ENCODE peak calls at places on chromosomes 1 and 21, in five cellular contexts. G is AG10803, F is BJ, Y is prostate gland, L is Panc1. S is an unnamed sample.

GRCh38 chr21:31398574-31398973 is 54.5 kb upstream of the TIAM1 start:
- DNase-seq in G (no peak), L (no peak), Y (no peak), F (no peak), S (no peak)

GRCh38 chr1:162823231-162823630 is 32.7 kb downstream of the HSD17B7 start:
- DNase-seq in Y (no peak), G (no peak), F (no peak), L (no peak), S (peak)

GRCh38 chr1:31335007-31335406 is 37.9 kb downstream of the FABP3 start:
- DNase-seq in Y (peak), F (peak), G (peak), L (peak), S (peak)

GRCh38 chr21:46661627-46662366 is 26.3 kb downstream of the PRMT2 start:
- DNase-seq in G (no peak), Y (no peak), F (no peak), L (no peak), S (no peak)

GRCh38 chr1:204453141-204453772 is 41.3 kb downstream of the PIK3C2B start:
- DNase-seq in F (no peak), Y (no peak), L (no peak), G (no peak), S (no peak)

GRCh38 chr1:36885537-36886441 is 148.5 kb downstream of the GRIK3 start:
- DNase-seq in Y (peak), L (no peak), F (no peak), G (no peak), S (no peak)

GRCh38 chr1:7478142-7478796 is 292.8 kb upstream of the VAMP3 start:
- DNase-seq in L (no peak), Y (no peak), F (no peak), G (no peak), S (no peak)

GRCh38 chr1:21139601-21140000 is 37.1 kb downstream of the EIF4G3 start:
- DNase-seq in F (no peak), L (no peak), G (no peak), Y (no peak), S (no peak)

GRCh38 chr1:208228550-208228949 is 15.6 kb downstream of the PLXNA2 start:
- DNase-seq in G (no peak), F (no peak), Y (no peak), L (no peak), S (no peak)

GRCh38 chr1:33719771-33720670 is 143.9 kb upstream of the HMGB4 start:
- DNase-seq in G (peak), F (no peak), L (no peak), Y (peak), S (no peak)

GRCh38 chr1:110136911-110137310 is 13.4 kb upstream of the SLC6A17 start:
- DNase-seq in F (no peak), L (no peak), G (no peak), Y (no peak), S (no peak)

GRCh38 chr1:6683434-6683833 is 18.2 kb downstream of the DNAJC11 start:
- DNase-seq in G (no peak), Y (no peak), L (no peak), F (no peak), S (no peak)

GRCh38 chr1:6472391-6472790 is 6.4 kb upstream of the TNFRSF25 start:
- DNase-seq in L (no peak), G (no peak), Y (no peak), F (no peak), S (no peak)

GRCh38 chr1:180415985-180416633 is 86.3 kb downstream of the ACBD6 start:
- DNase-seq in L (peak), Y (no peak), G (peak), F (no peak), S (peak)

GRCh38 chr1:64246294-64246917 is 43.0 kb downstream of the UBE2U start:
- DNase-seq in F (no peak), G (peak), L (peak), Y (no peak), S (peak)

GRCh38 chr21:25639167-25639921 is at the start of gene JAM2:
- DNase-seq in L (no peak), F (no peak), Y (peak), G (peak), S (no peak)

GRCh38 chr1:241229216-241229615 is 127.8 kb downstream of the RGS7 start:
- DNase-seq in L (no peak), F (no peak), G (no peak), Y (no peak), S (no peak)

GRCh38 chr1:23343246-23344110 is 606 bp downstream of the HNRNPR start:
- DNase-seq in G (peak), F (no peak), L (peak), Y (no peak), S (peak)

GRCh38 chr1:203548917-203549708 is 55.2 kb downstream of the OPTC start:
- DNase-seq in F (no peak), G (peak), Y (no peak), L (no peak), S (peak)

GRCh38 chr1:116807394-116807793 is 53.2 kb downstream of the CD2 start:
- DNase-seq in F (no peak), Y (no peak), L (no peak), G (no peak), S (no peak)

GRCh38 chr1:211153932-211154331 is 20.0 kb upstream of the KCNH1 start:
- DNase-seq in G (no peak), Y (no peak), F (no peak), L (no peak), S (no peak)

GRCh38 chr21:26099610-26100219 is 70.9 kb downstream of the APP start:
- DNase-seq in Y (no peak), F (peak), L (no peak), G (peak), S (peak)

GRCh38 chr1:60960846-60961542 is 121.4 kb upstream of the NFIA start:
- DNase-seq in G (no peak), L (no peak), Y (no peak), F (no peak), S (peak)

GRCh38 chr1:151475175-151475574 is 15.9 kb upstream of the POGZ start:
- DNase-seq in L (no peak), Y (no peak), G (no peak), F (no peak), S (peak)

GRCh38 chr1:10341062-10341600 is 57.7 kb upstream of the PGD start:
- DNase-seq in G (no peak), Y (no peak), L (no peak), F (no peak), S (peak)

GRCh38 chr21:33261635-33262034 is 4.5 kb upstream of the IL10RB start:
- DNase-seq in F (peak), Y (no peak), G (peak), L (no peak), S (no peak)

GRCh38 chr21:44423941-44424607 is 31.2 kb upstream of the LRRC3 start:
- DNase-seq in F (no peak), Y (no peak), L (no peak), G (no peak), S (no peak)

GRCh38 chr1:67645495-67646144 is 39.4 kb upstream of the GADD45A start:
- DNase-seq in L (no peak), G (peak), F (no peak), Y (no peak), S (no peak)

GRCh38 chr1:236132420-236133046 is 9.8 kb upstream of the GPR137B start:
- DNase-seq in F (no peak), G (no peak), L (no peak), Y (no peak), S (no peak)

GRCh38 chr1:76682152-76682551 is 185.1 kb upstream of the ST6GALNAC5 start:
- DNase-seq in G (no peak), Y (no peak), F (no peak), L (no peak), S (no peak)

GRCh38 chr1:22673486-22674409 is 20.7 kb downstream of the C1QB start:
- DNase-seq in L (peak), G (peak), Y (no peak), F (no peak), S (peak)

GRCh38 chr1:156704930-156705320 is 458 bp downstream of the CRABP2 start:
- DNase-seq in G (peak), F (no peak), Y (no peak), L (no peak), S (peak)

GRCh38 chr21:43634618-43635017 is 24.7 kb downstream of the HSF2BP start:
- DNase-seq in F (no peak), L (no peak), G (peak), Y (no peak), S (peak)

GRCh38 chr1:153261793-153262371 is 2.4 kb downstream of the LORICRIN start:
- DNase-seq in L (no peak), G (no peak), Y (no peak), F (no peak), S (no peak)
- H3K4me3 ChIP-seq in L (peak), G (peak), Y (peak), F (peak), S (no peak)

GRCh38 chr1:205777994-205778393 is 2.7 kb upstream of the RAB29 start:
- DNase-seq in G (no peak), F (no peak), L (no peak), Y (no peak), S (no peak)

GRCh38 chr1:205772607-205773032 is 2.7 kb downstream of the RAB29 start:
- DNase-seq in F (no peak), L (no peak), Y (no peak), G (no peak), S (no peak)

GRCh38 chr1:205774277-205775014 is 836 bp downstream of the RAB29 start:
- DNase-seq in L (no peak), F (no peak), Y (no peak), G (no peak), S (peak)

GRCh38 chr1:205775717-205776056 is 405 bp upstream of the RAB29 start:
- DNase-seq in L (no peak), F (no peak), Y (no peak), G (peak), S (peak)

GRCh38 chr1:205775015-205775716 is at the start of gene RAB29:
- DNase-seq in Y (peak), L (peak), G (peak), F (peak), S (peak)
- TF ChIP-seq CTCF in Y (no peak), L (no peak), G (no peak), F (no peak), S (no peak)

GRCh38 chr1:224528900-224529299 is 87.2 kb upstream of the CNIH3 start:
- DNase-seq in Y (no peak), L (no peak), F (no peak), G (peak), S (peak)
- H3K4me3 ChIP-seq in Y (no peak), L (no peak), F (no peak), G (no peak), S (no peak)

GRCh38 chr1:181936768-181937581 is 124.5 kb downstream of the ZNF648 start:
- DNase-seq in G (no peak), Y (peak), F (no peak), L (peak), S (peak)
- TF ChIP-seq CTCF in G (peak), Y (peak), F (peak), L (peak), S (peak)

GRCh38 chr1:244454412-244454811 is 2.7 kb upstream of the ADSS2 start:
- DNase-seq in F (no peak), G (no peak), Y (peak), L (no peak), S (peak)
- H3K4me3 ChIP-seq in F (no peak), G (no peak), Y (no peak), L (no peak), S (peak)

DNA sequence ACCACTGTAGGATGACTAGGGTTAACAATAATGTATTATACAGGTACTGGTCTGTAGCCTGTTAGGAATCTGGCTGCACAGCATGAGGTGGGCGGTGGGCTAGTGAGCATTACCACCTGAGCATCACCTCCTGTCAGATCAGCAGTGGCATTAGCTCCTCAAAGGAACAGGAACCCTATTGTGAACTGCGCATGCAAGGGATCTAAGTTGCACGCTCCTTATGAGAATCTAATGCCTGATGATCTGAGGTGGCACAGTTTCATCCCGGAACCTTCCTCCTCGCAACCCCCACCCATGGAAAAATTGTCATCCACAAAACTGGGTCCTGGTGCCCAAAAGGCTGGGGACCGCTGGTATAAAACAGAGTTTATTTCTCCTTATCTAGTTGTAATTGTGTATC is 147.6 kb downstream of the FGGY start:
- DNase-seq in G (no peak), F (no peak), Y (no peak), L (no peak), S (no peak)
- TF ChIP-seq CTCF in G (no peak), F (no peak), Y (no peak), L (no peak), S (no peak)

S was measured in epithelial cell of esophagus.